ENCODE peak calls at places on chromosomes 11 and 22, in eight cellular contexts. K is A549, H is uterus, C is right lobe of liver, Z is sigmoid colon, D is Calu3, U is coronary artery, S is pancreas. J is an unnamed sample.

GRCh38 chr11:76310832-76311231 is 70.1 kb downstream of the THAP12 start:
- DNase-seq in K (no peak), H (no peak), C (no peak), Z (no peak), D (no peak), U (no peak), S (no peak), J (no peak)

GRCh38 chr22:50399751-50400331 is 56.7 kb downstream of the PPP6R2 start:
- DNase-seq in K (peak), H (no peak), C (no peak), Z (no peak), D (peak), U (no peak), S (no peak), J (no peak)

GRCh38 chr11:104918113-104918824 is 20.0 kb upstream of the CASP12 start:
- DNase-seq in K (no peak), H (no peak), C (no peak), Z (no peak), D (no peak), U (no peak), S (no peak), J (peak)

GRCh38 chr11:1834132-1834610 is 619 bp upstream of the SYT8 start:
- DNase-seq in K (no peak), H (no peak), C (no peak), Z (no peak), D (peak), U (no peak), S (peak), J (peak)

GRCh38 chr11:27194976-27195375 is 154.4 kb downstream of the BBOX1 start:
- DNase-seq in K (no peak), H (no peak), C (no peak), Z (no peak), D (no peak), U (no peak), S (no peak), J (no peak)

GRCh38 chr11:120577624-120578363 is 66.2 kb downstream of the GRIK4 start:
- DNase-seq in K (no peak), H (no peak), C (no peak), Z (no peak), D (no peak), U (no peak), S (no peak), J (no peak)

GRCh38 chr11:69964247-69964643 is 113.9 kb upstream of the ANO1 start:
- DNase-seq in K (no peak), H (no peak), C (no peak), Z (no peak), D (no peak), U (no peak), S (no peak), J (no peak)

GRCh38 chr11:17014774-17015638 is 792 bp upstream of the PLEKHA7 start:
- DNase-seq in K (peak), H (no peak), C (peak), Z (peak), D (peak), U (no peak), S (no peak), J (peak)

GRCh38 chr22:30021881-30022619 is 58.2 kb upstream of the HORMAD2 start:
- DNase-seq in K (no peak), H (no peak), C (no peak), Z (no peak), D (no peak), U (no peak), S (no peak), J (no peak)

GRCh38 chr11:102272047-102272824 is 45.0 kb upstream of the BIRC3 start:
- DNase-seq in K (no peak), H (no peak), C (no peak), Z (no peak), D (no peak), U (no peak), S (no peak), J (no peak)

GRCh38 chr11:126718319-126718718 is 282.3 kb downstream of the KIRREL3 start:
- DNase-seq in K (peak), H (no peak), C (no peak), Z (no peak), D (no peak), U (no peak), S (no peak), J (no peak)

GRCh38 chr11:2919837-2920236 is 9.4 kb downstream of the PHLDA2 start:
- DNase-seq in K (no peak), H (no peak), C (no peak), Z (no peak), D (no peak), U (no peak), S (peak), J (no peak)

GRCh38 chr22:44634426-44635321 is 67.3 kb upstream of the PRR5 start:
- DNase-seq in K (no peak), H (no peak), C (no peak), Z (no peak), D (no peak), U (no peak), S (no peak), J (no peak)

GRCh38 chr11:70270877-70271634 is 566 bp downstream of the PPFIA1 start:
- DNase-seq in K (no peak), H (peak), C (peak), Z (peak), D (peak), U (no peak), S (peak), J (peak)

GRCh38 chr11:65376138-65376713 is 6.2 kb downstream of the SLC25A45 start:
- DNase-seq in K (no peak), H (no peak), C (no peak), Z (no peak), D (no peak), U (no peak), S (no peak), J (no peak)

GRCh38 chr11:65378928-65379638 is 3.4 kb downstream of the SLC25A45 start:
- DNase-seq in K (no peak), H (no peak), C (peak), Z (no peak), D (no peak), U (no peak), S (peak), J (no peak)

GRCh38 chr11:65377036-65377435 is 5.4 kb downstream of the SLC25A45 start:
- DNase-seq in K (no peak), H (no peak), C (no peak), Z (no peak), D (peak), U (no peak), S (peak), J (no peak)

GRCh38 chr11:65378208-65378927 is 4.1 kb downstream of the SLC25A45 start:
- DNase-seq in K (peak), H (no peak), C (peak), Z (no peak), D (no peak), U (no peak), S (peak), J (no peak)

DNA sequence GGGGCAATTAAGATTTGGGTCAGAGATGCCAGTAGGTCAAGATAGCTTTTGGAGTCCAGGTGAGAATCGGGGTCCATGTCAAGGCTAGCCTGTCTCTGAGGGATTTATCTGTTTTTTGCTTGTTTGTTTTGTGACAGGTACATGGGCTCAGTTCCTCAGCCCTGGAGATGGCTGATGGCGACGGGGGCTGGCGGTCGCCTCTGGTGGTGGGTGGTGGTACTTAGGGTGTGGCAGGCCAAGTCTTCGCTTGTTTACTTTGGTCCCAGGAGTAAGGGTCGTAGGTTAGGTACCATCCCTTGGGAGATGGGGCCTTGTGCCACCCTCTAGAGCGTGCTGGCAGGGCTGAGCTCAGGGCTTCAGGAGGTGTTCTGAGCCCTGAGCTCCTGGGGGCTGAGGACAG is 4.7 kb downstream of the SLC25A45 start:
- DNase-seq in K (no peak), H (no peak), C (peak), Z (no peak), D (no peak), U (no peak), S (no peak), J (no peak)
- TF ChIP-seq CTCF in K (no peak), H (no peak), C (no peak), Z (no peak), D (no peak), U (no peak), S (no peak), J (no peak)

GRCh38 chr11:128195057-128195751 is 392.2 kb downstream of the ETS1 start:
- DNase-seq in K (no peak), H (no peak), C (no peak), Z (no peak), D (no peak), U (no peak), S (no peak), J (no peak)
- TF ChIP-seq CTCF in K (no peak), H (no peak), C (no peak), Z (no peak), D (no peak), U (no peak), S (no peak), J (no peak)

GRCh38 chr11:8872017-8872416 is 39.0 kb upstream of the AKIP1 start:
- DNase-seq in K (no peak), H (no peak), C (no peak), Z (no peak), D (no peak), U (no peak), S (no peak), J (no peak)

GRCh38 chr11:8873966-8874365 is 37.0 kb upstream of the AKIP1 start:
- DNase-seq in K (no peak), H (no peak), C (no peak), Z (no peak), D (no peak), U (no peak), S (no peak), J (no peak)

GRCh38 chr11:8870461-8871282 is 40.3 kb upstream of the AKIP1 start:
- DNase-seq in K (peak), H (peak), C (peak), Z (peak), D (peak), U (peak), S (peak), J (peak)

GRCh38 chr11:8867856-8868705 is 42.9 kb upstream of the AKIP1 start:
- DNase-seq in K (no peak), H (no peak), C (no peak), Z (no peak), D (peak), U (no peak), S (no peak), J (peak)

GRCh38 chr11:8871283-8871775 is 39.7 kb upstream of the AKIP1 start:
- DNase-seq in K (peak), H (peak), C (peak), Z (peak), D (peak), U (peak), S (peak), J (peak)
- TF ChIP-seq CTCF in K (no peak), H (no peak), C (no peak), Z (no peak), D (no peak), U (no peak), S (no peak), J (no peak)

GRCh38 chr11:15282754-15283153 is 168.0 kb downstream of the INSC start:
- DNase-seq in K (no peak), H (no peak), C (no peak), Z (no peak), D (no peak), U (no peak), S (no peak), J (no peak)

GRCh38 chr11:15288801-15289342 is 174.1 kb downstream of the INSC start:
- DNase-seq in K (no peak), H (no peak), C (no peak), Z (no peak), D (no peak), U (no peak), S (no peak), J (no peak)

GRCh38 chr11:15291885-15292284 is 177.2 kb downstream of the INSC start:
- DNase-seq in K (no peak), H (no peak), C (no peak), Z (no peak), D (no peak), U (no peak), S (peak), J (no peak)

GRCh38 chr11:15289718-15290117 is 175.0 kb downstream of the INSC start:
- DNase-seq in K (no peak), H (no peak), C (no peak), Z (no peak), D (no peak), U (no peak), S (no peak), J (no peak)

GRCh38 chr11:15286465-15286864 is 171.7 kb downstream of the INSC start:
- DNase-seq in K (no peak), H (no peak), C (no peak), Z (no peak), D (no peak), U (no peak), S (no peak), J (no peak)
- TF ChIP-seq CTCF in K (no peak), H (no peak), C (no peak), Z (no peak), D (no peak), U (no peak), S (no peak), J (no peak)

DNA sequence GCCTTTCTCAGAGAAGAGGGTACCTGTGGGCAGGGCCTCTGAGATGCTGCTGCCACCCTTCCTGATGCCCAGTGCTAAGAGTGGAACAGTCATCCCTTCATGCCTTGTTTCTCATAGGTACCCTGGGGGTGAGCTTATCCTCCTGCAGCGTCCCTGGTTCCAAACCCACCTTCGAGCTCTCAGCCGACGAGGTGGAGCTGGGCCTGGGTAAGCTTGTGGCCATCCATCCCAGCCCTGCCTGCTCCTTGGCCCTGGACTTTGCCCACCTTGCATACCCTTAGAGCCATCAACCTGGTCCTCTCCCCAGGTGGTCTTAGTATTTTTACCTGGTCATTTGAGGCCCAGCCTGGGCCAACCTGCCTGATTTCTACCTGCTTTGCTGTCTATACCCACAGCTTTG is 8.7 kb downstream of the TKFC start:
- DNase-seq in K (no peak), H (no peak), C (no peak), Z (no peak), D (no peak), U (peak), S (no peak), J (no peak)
- TF ChIP-seq CTCF in K (no peak), H (no peak), C (no peak), Z (no peak), D (no peak), U (no peak), S (no peak), J (no peak)

DNA sequence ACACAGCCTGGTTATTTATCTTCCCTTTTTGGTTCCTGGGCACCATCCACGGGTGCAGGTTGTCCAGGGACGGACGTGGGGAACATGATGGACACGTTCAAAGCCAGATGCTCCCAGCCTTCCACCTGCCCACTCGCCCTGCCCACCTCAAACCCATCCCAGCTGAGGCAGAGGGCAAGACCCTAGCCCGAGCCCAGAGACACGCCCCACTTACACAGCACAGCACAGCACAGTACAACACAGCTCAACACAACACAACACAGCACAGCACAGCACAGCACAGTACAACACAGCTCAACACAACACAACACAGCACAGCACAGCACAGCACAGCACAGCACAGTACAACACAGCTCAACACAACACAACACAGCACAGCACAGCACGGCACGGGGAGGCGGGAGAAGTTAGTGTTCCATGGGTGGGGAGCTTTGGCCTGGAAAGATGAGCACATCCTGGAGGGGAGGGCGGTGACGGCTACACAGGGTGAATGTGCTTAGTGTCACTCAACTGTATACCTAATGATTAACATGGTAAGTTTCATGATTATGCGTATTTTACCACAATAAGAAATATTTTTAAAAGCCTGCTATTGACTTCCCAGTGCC is 1507.5 kb downstream of the BRD1 start:
- DNase-seq in K (no peak), H (no peak), C (no peak), Z (peak), D (no peak), U (no peak), S (no peak), J (no peak)
- TF ChIP-seq CTCF in K (no peak), H (no peak), C (no peak), Z (no peak), D (no peak), U (no peak), S (no peak), J (no peak)

GRCh38 chr11:74485868-74486267 is 7.7 kb downstream of the LIPT2 start:
- DNase-seq in K (no peak), H (no peak), C (no peak), Z (no peak), D (no peak), U (no peak), S (no peak), J (no peak)

GRCh38 chr11:74492084-74492483 is 1.4 kb downstream of the LIPT2 start:
- DNase-seq in K (no peak), H (no peak), C (no peak), Z (no peak), D (no peak), U (no peak), S (no peak), J (no peak)

GRCh38 chr11:74492974-74493815 is at the start of gene LIPT2:
- DNase-seq in K (peak), H (peak), C (peak), Z (peak), D (peak), U (peak), S (peak), J (peak)

GRCh38 chr11:74490945-74491344 is 2.6 kb downstream of the LIPT2 start:
- DNase-seq in K (no peak), H (no peak), C (no peak), Z (no peak), D (no peak), U (no peak), S (no peak), J (no peak)

GRCh38 chr11:74487875-74488274 is 5.6 kb downstream of the LIPT2 start:
- DNase-seq in K (peak), H (no peak), C (no peak), Z (no peak), D (peak), U (no peak), S (no peak), J (peak)
- TF ChIP-seq CTCF in K (peak), H (no peak), C (peak), Z (no peak), D (peak), U (no peak), S (no peak), J (no peak)

DNA sequence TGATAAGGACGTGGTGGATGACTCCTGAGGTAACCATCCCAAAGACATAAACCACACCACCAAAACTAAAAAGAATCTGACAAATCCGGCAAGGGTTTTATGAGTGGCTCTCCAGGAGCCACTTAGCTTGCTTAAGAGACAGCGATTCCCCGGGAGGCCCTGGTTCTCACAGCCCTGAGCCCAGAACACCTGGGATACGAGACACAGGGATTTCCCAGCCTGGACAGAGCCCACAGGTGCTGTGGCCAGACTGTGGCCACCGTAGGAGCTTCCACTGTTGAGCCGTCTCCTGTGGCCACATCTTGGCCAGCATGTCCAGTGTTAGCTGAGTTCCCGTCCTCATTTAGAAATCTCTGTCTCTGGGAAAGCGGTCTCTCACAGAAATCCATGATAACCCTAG is 71.2 kb upstream of the ASPHD2 start:
- DNase-seq in K (no peak), H (no peak), C (no peak), Z (no peak), D (no peak), U (no peak), S (no peak), J (no peak)
- TF ChIP-seq CTCF in K (no peak), H (no peak), C (no peak), Z (no peak), D (no peak), U (no peak), S (no peak), J (no peak)

DNA sequence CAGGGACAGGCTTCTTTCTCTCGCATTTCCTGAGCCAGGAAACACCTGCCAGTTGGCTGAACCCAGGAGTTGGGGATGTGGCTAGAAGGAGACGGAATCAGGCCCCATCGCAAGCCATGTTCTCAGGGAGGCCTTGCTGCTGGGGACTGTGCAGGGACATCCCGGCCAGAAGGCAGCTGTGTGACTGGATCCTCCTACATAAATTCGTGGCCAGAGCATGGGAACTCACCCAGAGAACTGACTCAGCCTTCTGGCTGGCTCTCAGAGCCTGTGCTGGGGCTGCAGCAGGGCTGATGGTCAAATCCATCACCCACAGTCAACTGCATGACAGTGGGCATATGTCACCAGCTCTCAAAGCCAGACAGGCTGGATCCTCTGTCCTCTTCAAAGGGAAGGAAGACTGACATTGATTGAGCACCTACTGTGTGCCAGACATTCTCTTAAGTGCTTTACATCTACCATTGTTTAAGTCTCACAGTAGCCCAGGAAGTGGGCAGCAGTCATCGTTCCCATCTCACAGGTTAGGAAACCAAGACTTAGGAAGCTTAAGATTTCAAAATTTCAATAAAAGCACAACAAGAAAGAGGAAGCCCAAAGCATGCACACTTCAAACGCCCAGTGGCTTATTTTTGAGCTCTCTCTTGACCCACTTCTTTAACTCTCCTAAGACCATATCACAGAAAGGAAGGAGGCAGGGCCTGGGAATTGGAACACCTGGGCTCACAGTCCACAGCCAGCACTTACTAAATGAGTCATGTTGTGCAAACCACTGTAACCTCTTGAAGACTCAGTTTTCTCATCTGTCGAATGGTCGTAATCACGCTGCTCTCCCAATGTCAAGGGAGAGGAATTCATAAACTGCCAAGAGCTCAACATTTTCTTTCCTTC is 30.9 kb upstream of the CACNG2 start:
- DNase-seq in K (no peak), H (no peak), C (peak), Z (peak), D (no peak), U (peak), S (peak), J (no peak)
- TF ChIP-seq CTCF in K (no peak), H (no peak), C (no peak), Z (no peak), D (no peak), U (no peak), S (no peak), J (no peak)

J was measured in epithelial cell of esophagus.